ENCODE peak calls at places on chromosomes 3 and 15, in five cellular contexts. One of them, this sample, is unnamed.

GRCh38 chr15:92586930-92587329 is 68.6 kb downstream of the FAM174B start:
- DNase-seq in IMR-90: no peak
- DNase-seq in AG04450: no peak
- DNase-seq in tibial nerve: no peak
- DNase-seq in dorsolateral prefrontal cortex: no peak
- DNase-seq in this sample: no peak

GRCh38 chr3:147191795-147192385 is 214.5 kb downstream of the ZIC4 start:
- DNase-seq in AG04450: peak; percentile 61
- DNase-seq in dorsolateral prefrontal cortex: no peak
- DNase-seq in tibial nerve: no peak
- DNase-seq in IMR-90: peak; percentile 75
- DNase-seq in this sample: peak; percentile 83

GRCh38 chr3:19105826-19106225 is 42.5 kb upstream of the KCNH8 start:
- DNase-seq in AG04450: no peak
- DNase-seq in dorsolateral prefrontal cortex: no peak
- DNase-seq in IMR-90: no peak
- DNase-seq in tibial nerve: no peak
- DNase-seq in this sample: no peak

GRCh38 chr3:124467980-124468902 is 262.0 kb upstream of the UMPS start:
- DNase-seq in AG04450: no peak
- DNase-seq in dorsolateral prefrontal cortex: no peak
- DNase-seq in IMR-90: peak; percentile 40
- DNase-seq in tibial nerve: no peak
- DNase-seq in this sample: peak; percentile 48

GRCh38 chr15:57025264-57025939 is 107.0 kb downstream of the TCF12 start:
- DNase-seq in IMR-90: peak; percentile 78
- DNase-seq in tibial nerve: no peak
- DNase-seq in AG04450: no peak
- DNase-seq in dorsolateral prefrontal cortex: no peak
- DNase-seq in this sample: peak; percentile 66

GRCh38 chr3:184688251-184688851 is 23.5 kb downstream of the MAGEF1 start:
- DNase-seq in dorsolateral prefrontal cortex: no peak
- DNase-seq in AG04450: peak; percentile 66
- DNase-seq in tibial nerve: no peak
- DNase-seq in IMR-90: peak; percentile 91
- DNase-seq in this sample: peak; percentile 51

GRCh38 chr15:32104061-32104980 is 74.0 kb downstream of the CHRNA7 start:
- DNase-seq in tibial nerve: no peak
- DNase-seq in IMR-90: no peak
- DNase-seq in AG04450: no peak
- DNase-seq in dorsolateral prefrontal cortex: no peak
- DNase-seq in this sample: no peak

GRCh38 chr15:87609474-87609873 is 647.1 kb downstream of the NTRK3 start:
- DNase-seq in dorsolateral prefrontal cortex: no peak
- DNase-seq in tibial nerve: no peak
- DNase-seq in IMR-90: peak; percentile 88
- DNase-seq in AG04450: peak; percentile 87
- DNase-seq in this sample: peak; percentile 97

GRCh38 chr3:125116311-125117069 is 60.7 kb upstream of the HEG1 start:
- DNase-seq in IMR-90: peak; percentile 77
- DNase-seq in dorsolateral prefrontal cortex: no peak
- DNase-seq in tibial nerve: no peak
- DNase-seq in AG04450: no peak
- DNase-seq in this sample: peak; percentile 83

GRCh38 chr3:114451051-114451451 is 157.2 kb downstream of the TIGIT start:
- DNase-seq in tibial nerve: no peak
- DNase-seq in AG04450: no peak
- DNase-seq in IMR-90: no peak
- DNase-seq in dorsolateral prefrontal cortex: no peak
- DNase-seq in this sample: no peak

GRCh38 chr3:52526151-52526561 is 7.5 kb downstream of the NT5DC2 start:
- DNase-seq in dorsolateral prefrontal cortex: peak; percentile 29
- DNase-seq in tibial nerve: no peak
- DNase-seq in AG04450: no peak
- DNase-seq in IMR-90: no peak
- DNase-seq in this sample: no peak

GRCh38 chr3:149273096-149273751 is 51.6 kb upstream of the CP start:
- DNase-seq in tibial nerve: no peak
- DNase-seq in AG04450: peak; percentile 79
- DNase-seq in IMR-90: peak; percentile 91
- DNase-seq in dorsolateral prefrontal cortex: no peak
- DNase-seq in this sample: peak; percentile 94

GRCh38 chr3:32177702-32178198 is 60.7 kb upstream of the CMTM8 start:
- DNase-seq in tibial nerve: peak; percentile 20
- DNase-seq in dorsolateral prefrontal cortex: no peak
- DNase-seq in IMR-90: peak; percentile 47
- DNase-seq in AG04450: peak; percentile 0
- DNase-seq in this sample: peak; percentile 92

GRCh38 chr3:197495999-197496745 is 59.6 kb downstream of the BDH1 start:
- DNase-seq in IMR-90: no peak
- DNase-seq in dorsolateral prefrontal cortex: no peak
- DNase-seq in tibial nerve: no peak
- DNase-seq in AG04450: no peak
- DNase-seq in this sample: no peak

GRCh38 chr15:57640935-57641682 is 49.4 kb downstream of the MYZAP start:
- DNase-seq in AG04450: no peak
- DNase-seq in IMR-90: peak; percentile 12
- DNase-seq in dorsolateral prefrontal cortex: no peak
- DNase-seq in tibial nerve: no peak
- DNase-seq in this sample: peak; percentile 57

GRCh38 chr3:39065197-39065596 is 13.4 kb downstream of the WDR48 start:
- DNase-seq in AG04450: no peak
- DNase-seq in IMR-90: peak; percentile 60
- DNase-seq in dorsolateral prefrontal cortex: no peak
- DNase-seq in tibial nerve: no peak
- DNase-seq in this sample: peak; percentile 48

GRCh38 chr15:61084944-61085367 is 144.1 kb downstream of the RORA start:
- DNase-seq in tibial nerve: no peak
- DNase-seq in IMR-90: no peak
- DNase-seq in dorsolateral prefrontal cortex: no peak
- DNase-seq in AG04450: no peak
- DNase-seq in this sample: no peak

GRCh38 chr15:98266295-98266694 is 305.8 kb downstream of the ARRDC4 start:
- DNase-seq in IMR-90: no peak
- DNase-seq in AG04450: no peak
- DNase-seq in dorsolateral prefrontal cortex: no peak
- DNase-seq in tibial nerve: no peak
- DNase-seq in this sample: no peak

GRCh38 chr3:15753056-15753710 is 44.6 kb downstream of the ANKRD28 start:
- DNase-seq in dorsolateral prefrontal cortex: no peak
- DNase-seq in AG04450: no peak
- DNase-seq in tibial nerve: no peak
- DNase-seq in IMR-90: no peak
- DNase-seq in this sample: peak; percentile 14

GRCh38 chr3:88984266-88984665 is 123.2 kb upstream of the EPHA3 start:
- DNase-seq in dorsolateral prefrontal cortex: no peak
- DNase-seq in AG04450: no peak
- DNase-seq in IMR-90: no peak
- DNase-seq in tibial nerve: no peak
- DNase-seq in this sample: no peak

DNA sequence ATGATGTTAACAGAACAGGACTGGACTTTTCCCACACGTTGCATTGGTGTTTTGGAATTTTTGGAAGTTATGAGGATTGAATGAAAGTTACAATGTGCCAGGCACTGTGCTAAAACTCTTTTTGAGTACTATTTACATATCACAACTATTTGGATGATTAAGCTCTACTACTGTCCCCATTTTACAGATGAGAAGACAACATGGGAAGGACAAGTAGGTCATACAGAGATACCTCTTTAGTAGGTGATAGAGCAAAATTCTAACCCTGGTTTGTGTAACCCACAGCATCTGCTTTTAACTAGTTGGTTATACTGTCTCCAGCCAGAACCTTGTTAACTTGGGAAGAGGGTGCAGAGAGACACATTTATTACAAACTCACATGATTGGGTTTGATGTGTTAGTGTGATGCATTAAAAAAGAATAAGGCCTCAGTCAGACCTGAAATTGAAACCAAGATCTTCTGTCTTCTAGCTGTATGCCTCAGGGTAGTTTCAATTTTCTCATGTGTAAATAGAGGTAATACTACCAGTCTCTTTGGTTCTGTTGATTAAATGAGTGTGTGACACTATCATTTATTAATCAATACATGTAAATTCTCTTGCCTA is 1.4 kb downstream of the NDUFB4 start:
- DNase-seq in tibial nerve: no peak
- DNase-seq in AG04450: no peak
- DNase-seq in IMR-90: no peak
- DNase-seq in dorsolateral prefrontal cortex: no peak
- DNase-seq in this sample: no peak
- H3K4me3 ChIP-seq in tibial nerve: peak overlapping the region; percentile 74
- H3K4me3 ChIP-seq in AG04450: peak overlapping the region; percentile 57
- H3K4me3 ChIP-seq in IMR-90: no peak overlapping the region
- H3K4me3 ChIP-seq in dorsolateral prefrontal cortex: peak overlapping the region; percentile 88
- H3K4me3 ChIP-seq in this sample: peak overlapping the region; percentile 87

GRCh38 chr15:69412701-69413100 is 1.4 kb upstream of the KIF23 start:
- DNase-seq in IMR-90: no peak
- DNase-seq in tibial nerve: no peak
- DNase-seq in AG04450: no peak
- DNase-seq in dorsolateral prefrontal cortex: no peak
- DNase-seq in this sample: no peak

GRCh38 chr15:69408841-69409240 is 5.3 kb upstream of the KIF23 start:
- DNase-seq in tibial nerve: no peak
- DNase-seq in IMR-90: no peak
- DNase-seq in dorsolateral prefrontal cortex: no peak
- DNase-seq in AG04450: no peak
- DNase-seq in this sample: no peak

GRCh38 chr15:69407719-69408400 is 6.3 kb upstream of the KIF23 start:
- DNase-seq in AG04450: no peak
- DNase-seq in dorsolateral prefrontal cortex: no peak
- DNase-seq in tibial nerve: no peak
- DNase-seq in IMR-90: no peak
- DNase-seq in this sample: no peak

GRCh38 chr15:69412274-69412673 is 1.9 kb upstream of the KIF23 start:
- DNase-seq in tibial nerve: no peak
- DNase-seq in dorsolateral prefrontal cortex: no peak
- DNase-seq in IMR-90: no peak
- DNase-seq in AG04450: no peak
- DNase-seq in this sample: no peak

GRCh38 chr15:69410290-69410874 is 3.8 kb upstream of the KIF23 start:
- DNase-seq in AG04450: no peak
- DNase-seq in dorsolateral prefrontal cortex: no peak
- DNase-seq in tibial nerve: no peak
- DNase-seq in IMR-90: peak; percentile 31
- DNase-seq in this sample: peak; percentile 26
- TF ChIP-seq CTCF in AG04450: peak; percentile 35
- TF ChIP-seq CTCF in dorsolateral prefrontal cortex: no peak
- TF ChIP-seq CTCF in tibial nerve: no peak
- TF ChIP-seq CTCF in IMR-90: peak; percentile 45
- TF ChIP-seq CTCF in this sample: peak; percentile 28

GRCh38 chr3:35635931-35636683 is 3.2 kb upstream of the ARPP21 start:
- DNase-seq in dorsolateral prefrontal cortex: no peak
- DNase-seq in tibial nerve: no peak
- DNase-seq in AG04450: no peak
- DNase-seq in IMR-90: no peak
- DNase-seq in this sample: no peak

GRCh38 chr3:35640736-35641135 is 1.4 kb downstream of the ARPP21 start:
- DNase-seq in tibial nerve: no peak
- DNase-seq in AG04450: no peak
- DNase-seq in dorsolateral prefrontal cortex: no peak
- DNase-seq in IMR-90: no peak
- DNase-seq in this sample: no peak

GRCh38 chr3:35639251-35640185 is at the start of gene ARPP21:
- DNase-seq in AG04450: no peak
- DNase-seq in IMR-90: no peak
- DNase-seq in dorsolateral prefrontal cortex: peak; percentile 58
- DNase-seq in tibial nerve: no peak
- DNase-seq in this sample: peak; percentile 22

GRCh38 chr3:35640186-35640584 is 860 bp downstream of the ARPP21 start:
- DNase-seq in tibial nerve: no peak
- DNase-seq in IMR-90: no peak
- DNase-seq in AG04450: no peak
- DNase-seq in dorsolateral prefrontal cortex: no peak
- DNase-seq in this sample: no peak

DNA sequence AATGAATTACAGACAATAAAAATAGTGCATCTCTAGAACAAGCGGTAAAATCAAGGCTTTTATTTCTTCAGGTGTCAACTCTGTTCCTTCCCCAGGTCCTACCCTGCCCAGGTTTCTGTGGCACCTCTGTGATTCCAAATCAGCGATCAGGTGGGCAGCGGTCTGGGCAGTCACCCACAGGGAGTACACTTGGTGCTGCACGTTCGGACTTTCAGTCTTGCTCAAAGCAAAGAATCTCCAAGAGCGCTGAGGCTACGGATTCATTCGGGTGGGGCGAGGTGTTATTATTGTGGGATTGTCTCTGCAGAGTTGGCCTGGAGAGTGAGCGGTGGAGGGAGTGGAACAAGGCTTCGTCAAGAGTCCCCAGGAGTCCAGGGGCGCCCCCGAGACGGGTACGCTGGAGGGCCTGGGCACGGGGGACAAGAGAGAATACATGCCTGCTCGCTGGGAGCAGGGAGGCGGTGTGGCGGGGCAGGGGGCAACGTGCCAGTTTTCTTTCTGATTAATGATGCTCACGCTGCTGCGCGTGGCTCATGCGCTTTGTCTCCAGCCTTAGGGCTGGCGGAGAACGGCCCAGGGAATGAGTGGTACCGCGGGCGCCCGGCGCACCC is 580 bp upstream of the ARPP21 start:
- DNase-seq in dorsolateral prefrontal cortex: peak; percentile 55
- DNase-seq in tibial nerve: no peak
- DNase-seq in AG04450: no peak
- DNase-seq in IMR-90: no peak
- DNase-seq in this sample: no peak
- H3K4me3 ChIP-seq in dorsolateral prefrontal cortex: peak overlapping the region; percentile 65
- H3K4me3 ChIP-seq in tibial nerve: peak overlapping the region; percentile 28
- H3K4me3 ChIP-seq in AG04450: no peak overlapping the region
- H3K4me3 ChIP-seq in IMR-90: no peak overlapping the region
- H3K4me3 ChIP-seq in this sample: peak overlapping the region; percentile 53

GRCh38 chr3:81173514-81173913 is 587.9 kb downstream of the GBE1 start:
- DNase-seq in IMR-90: no peak
- DNase-seq in dorsolateral prefrontal cortex: no peak
- DNase-seq in tibial nerve: no peak
- DNase-seq in AG04450: no peak
- DNase-seq in this sample: peak; percentile 11
- TF ChIP-seq CTCF in IMR-90: no peak
- TF ChIP-seq CTCF in dorsolateral prefrontal cortex: no peak
- TF ChIP-seq CTCF in tibial nerve: no peak
- TF ChIP-seq CTCF in AG04450: peak; percentile 8
- TF ChIP-seq CTCF in this sample: peak; percentile 29

This sample was measured in fibroblast of pulmonary artery.